ENCODE peak calls at places on chromosomes 7 and 10, in five cellular contexts. One of them, this sample, is unnamed.

GRCh38 chr10:60480865-60481563 is 91.3 kb upstream of the ANK3 start:
- DNase-seq in A549: peak
- DNase-seq in K562: no peak
- DNase-seq in NB4: no peak
- DNase-seq in HepG2: no peak
- DNase-seq in this sample: peak

GRCh38 chr7:152871005-152871677 is 111.6 kb downstream of the ACTR3B start:
- DNase-seq in A549: no peak
- DNase-seq in K562: no peak
- DNase-seq in NB4: no peak
- DNase-seq in HepG2: no peak
- DNase-seq in this sample: no peak

GRCh38 chr7:98800996-98801395 is 68.8 kb downstream of the TMEM130 start:
- DNase-seq in A549: no peak
- DNase-seq in K562: no peak
- DNase-seq in NB4: no peak
- DNase-seq in HepG2: no peak
- DNase-seq in this sample: no peak

GRCh38 chr7:101817031-101817929 is at the start of gene CUX1:
- DNase-seq in A549: peak
- DNase-seq in K562: no peak
- DNase-seq in NB4: peak
- DNase-seq in HepG2: peak
- DNase-seq in this sample: no peak

GRCh38 chr7:107615910-107616680 is 36.0 kb downstream of the BCAP29 start:
- DNase-seq in A549: no peak
- DNase-seq in K562: no peak
- DNase-seq in NB4: no peak
- DNase-seq in HepG2: no peak
- DNase-seq in this sample: no peak

GRCh38 chr7:102434039-102434481 is 685 bp downstream of the ORAI2 start:
- DNase-seq in A549: no peak
- DNase-seq in K562: no peak
- DNase-seq in NB4: no peak
- DNase-seq in HepG2: no peak
- DNase-seq in this sample: no peak

GRCh38 chr10:43960477-43960876 is 311.8 kb upstream of the ZNF32 start:
- DNase-seq in A549: no peak
- DNase-seq in K562: no peak
- DNase-seq in NB4: no peak
- DNase-seq in HepG2: no peak
- DNase-seq in this sample: no peak

GRCh38 chr7:949021-949934 is 5.2 kb downstream of the ADAP1 start:
- DNase-seq in A549: no peak
- DNase-seq in K562: no peak
- DNase-seq in NB4: peak
- DNase-seq in HepG2: no peak
- DNase-seq in this sample: no peak

GRCh38 chr7:45978010-45978681 is 57.1 kb upstream of the IGFBP3 start:
- DNase-seq in A549: peak
- DNase-seq in K562: no peak
- DNase-seq in NB4: peak
- DNase-seq in HepG2: peak
- DNase-seq in this sample: peak

GRCh38 chr10:132133005-132133404 is 53.7 kb upstream of the DPYSL4 start:
- DNase-seq in A549: no peak
- DNase-seq in K562: no peak
- DNase-seq in NB4: no peak
- DNase-seq in HepG2: no peak
- DNase-seq in this sample: no peak

GRCh38 chr7:42237162-42237821 is at the start of gene GLI3:
- DNase-seq in A549: peak
- DNase-seq in K562: peak
- DNase-seq in NB4: peak
- DNase-seq in HepG2: no peak
- DNase-seq in this sample: peak

GRCh38 chr10:12800302-12800701 is 201.2 kb downstream of the CCDC3 start:
- DNase-seq in A549: no peak
- DNase-seq in K562: no peak
- DNase-seq in NB4: no peak
- DNase-seq in HepG2: no peak
- DNase-seq in this sample: peak

GRCh38 chr7:47449810-47450586 is 131.9 kb downstream of the TNS3 start:
- DNase-seq in A549: no peak
- DNase-seq in K562: no peak
- DNase-seq in NB4: no peak
- DNase-seq in HepG2: no peak
- DNase-seq in this sample: no peak

GRCh38 chr10:51092402-51092801 is 18.1 kb downstream of the PRKG1 start:
- DNase-seq in A549: no peak
- DNase-seq in K562: no peak
- DNase-seq in NB4: no peak
- DNase-seq in HepG2: no peak
- DNase-seq in this sample: no peak

GRCh38 chr10:118903251-118903650 is 126.3 kb upstream of the NANOS1 start:
- DNase-seq in A549: no peak
- DNase-seq in K562: no peak
- DNase-seq in NB4: no peak
- DNase-seq in HepG2: no peak
- DNase-seq in this sample: no peak

GRCh38 chr7:137828456-137828855 is 18.3 kb downstream of the DGKI start:
- DNase-seq in A549: no peak
- DNase-seq in K562: no peak
- DNase-seq in NB4: no peak
- DNase-seq in HepG2: no peak
- DNase-seq in this sample: no peak

GRCh38 chr10:126131338-126131737 is 235.0 kb downstream of the FANK1 start:
- DNase-seq in A549: no peak
- DNase-seq in K562: no peak
- DNase-seq in NB4: no peak
- DNase-seq in HepG2: no peak
- DNase-seq in this sample: no peak

DNA sequence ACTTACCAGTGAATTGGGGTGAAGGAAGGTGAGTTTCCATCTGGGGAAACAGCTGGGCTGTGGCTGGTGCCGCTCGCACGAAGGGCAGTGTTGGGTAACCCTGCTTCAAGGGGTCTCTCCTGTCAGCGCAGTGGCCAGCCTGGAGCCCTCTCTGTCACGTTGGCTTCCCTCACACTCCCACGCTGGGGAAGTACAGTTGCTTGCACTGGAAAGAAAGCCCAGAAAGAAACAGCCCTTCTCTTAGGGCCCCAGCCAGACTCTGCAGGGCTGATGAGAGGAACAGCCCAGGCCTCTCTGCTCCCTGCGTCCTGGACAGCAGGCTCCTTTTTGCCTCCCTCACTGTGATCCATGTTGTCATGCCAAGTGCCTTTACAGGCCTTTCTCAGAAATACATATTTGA is 40.3 kb upstream of the TRIM8 start:
- DNase-seq in A549: no peak
- DNase-seq in K562: no peak
- DNase-seq in NB4: peak
- DNase-seq in HepG2: no peak
- DNase-seq in this sample: peak
- TF ChIP-seq MYC in A549: no peak
- TF ChIP-seq MYC in K562: no peak
- TF ChIP-seq MYC in NB4: peak
- TF ChIP-seq MYC in HepG2: no peak
- TF ChIP-seq MYC in this sample: no peak

GRCh38 chr7:36549003-36549402 is 159.3 kb downstream of the ANLN start:
- DNase-seq in A549: no peak
- DNase-seq in K562: no peak
- DNase-seq in NB4: no peak
- DNase-seq in HepG2: no peak
- DNase-seq in this sample: no peak
- TF ChIP-seq MYC in A549: no peak
- TF ChIP-seq MYC in K562: no peak
- TF ChIP-seq MYC in NB4: no peak
- TF ChIP-seq MYC in HepG2: no peak
- TF ChIP-seq MYC in this sample: no peak

GRCh38 chr7:127546313-127546712 is 39.1 kb downstream of the GCC1 start:
- DNase-seq in A549: no peak
- DNase-seq in K562: no peak
- DNase-seq in NB4: no peak
- DNase-seq in HepG2: no peak
- DNase-seq in this sample: no peak
- TF ChIP-seq MYC in A549: no peak
- TF ChIP-seq MYC in K562: no peak
- TF ChIP-seq MYC in NB4: no peak
- TF ChIP-seq MYC in HepG2: no peak
- TF ChIP-seq MYC in this sample: no peak

GRCh38 chr10:14181197-14181936 is 149.4 kb downstream of the FRMD4A start:
- DNase-seq in A549: no peak
- DNase-seq in K562: peak
- DNase-seq in NB4: no peak
- DNase-seq in HepG2: no peak
- DNase-seq in this sample: peak

GRCh38 chr10:14182781-14183180 is 147.9 kb downstream of the FRMD4A start:
- DNase-seq in A549: no peak
- DNase-seq in K562: peak
- DNase-seq in NB4: no peak
- DNase-seq in HepG2: no peak
- DNase-seq in this sample: no peak

GRCh38 chr10:14186245-14186644 is 144.5 kb downstream of the FRMD4A start:
- DNase-seq in A549: peak
- DNase-seq in K562: peak
- DNase-seq in NB4: peak
- DNase-seq in HepG2: peak
- DNase-seq in this sample: no peak

GRCh38 chr10:14184841-14185500 is 145.8 kb downstream of the FRMD4A start:
- DNase-seq in A549: no peak
- DNase-seq in K562: peak
- DNase-seq in NB4: peak
- DNase-seq in HepG2: peak
- DNase-seq in this sample: peak

GRCh38 chr10:14185501-14186045 is 145.2 kb downstream of the FRMD4A start:
- DNase-seq in A549: peak
- DNase-seq in K562: peak
- DNase-seq in NB4: peak
- DNase-seq in HepG2: peak
- DNase-seq in this sample: peak
- TF ChIP-seq MYC in A549: no peak
- TF ChIP-seq MYC in K562: no peak
- TF ChIP-seq MYC in NB4: no peak
- TF ChIP-seq MYC in HepG2: no peak
- TF ChIP-seq MYC in this sample: no peak

GRCh38 chr10:31707578-31708411 is 220.8 kb downstream of the ARHGAP12 start:
- DNase-seq in A549: no peak
- DNase-seq in K562: no peak
- DNase-seq in NB4: peak
- DNase-seq in HepG2: no peak
- DNase-seq in this sample: peak
- TF ChIP-seq MYC in A549: no peak
- TF ChIP-seq MYC in K562: no peak
- TF ChIP-seq MYC in NB4: no peak
- TF ChIP-seq MYC in HepG2: no peak
- TF ChIP-seq MYC in this sample: no peak

DNA sequence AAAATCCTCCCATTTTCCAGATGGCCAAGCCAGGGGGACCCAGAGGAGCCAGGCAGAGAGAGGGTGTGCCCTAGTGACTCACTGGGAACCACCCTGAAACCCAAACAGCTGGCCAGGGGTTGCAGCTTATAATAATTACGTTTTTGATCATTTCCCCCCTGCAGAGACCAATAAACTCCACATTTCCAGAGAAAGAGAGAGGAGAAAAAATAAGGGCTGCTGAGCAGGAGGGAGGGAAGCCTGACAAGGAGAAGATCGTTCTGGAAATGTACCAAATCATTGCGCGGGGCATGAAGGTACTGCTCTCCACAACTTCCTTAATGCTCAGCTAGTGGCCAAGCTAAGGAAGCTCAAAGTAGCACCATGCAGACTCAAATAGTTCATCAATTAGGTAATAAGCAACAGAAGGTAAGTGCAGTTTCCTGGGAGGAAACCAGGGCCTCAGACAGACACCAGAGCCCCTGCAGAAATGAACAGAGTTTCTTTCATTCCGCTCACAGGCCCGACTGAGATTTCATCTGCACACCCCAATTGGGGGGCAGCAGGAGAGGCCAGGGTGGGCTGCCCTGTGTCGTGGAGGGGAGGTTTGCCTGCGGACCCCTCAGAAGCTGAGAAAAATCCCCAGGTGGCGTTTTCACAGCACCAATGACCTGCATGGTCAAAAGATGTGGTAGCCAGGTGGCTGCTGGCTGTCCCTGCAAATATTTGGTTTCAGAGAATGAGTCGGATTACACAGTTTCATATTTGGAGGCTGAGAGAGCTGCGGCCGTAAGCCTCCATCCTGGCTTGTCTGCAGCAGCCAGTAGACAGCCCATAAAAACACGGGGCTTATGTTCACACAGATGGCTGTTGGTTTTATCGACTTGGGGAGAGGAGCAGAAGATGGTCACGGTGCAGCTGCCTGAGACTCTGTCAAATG is 153.2 kb upstream of the LYZL2 start:
- DNase-seq in A549: no peak
- DNase-seq in K562: no peak
- DNase-seq in NB4: peak
- DNase-seq in HepG2: no peak
- DNase-seq in this sample: no peak
- TF ChIP-seq MYC in A549: no peak
- TF ChIP-seq MYC in K562: no peak
- TF ChIP-seq MYC in NB4: no peak
- TF ChIP-seq MYC in HepG2: no peak
- TF ChIP-seq MYC in this sample: no peak

GRCh38 chr7:38907066-38907465 is 1.9 kb downstream of the VPS41 start:
- DNase-seq in A549: no peak
- DNase-seq in K562: no peak
- DNase-seq in NB4: peak
- DNase-seq in HepG2: no peak
- DNase-seq in this sample: no peak

GRCh38 chr7:38902443-38902842 is 6.5 kb downstream of the VPS41 start:
- DNase-seq in A549: no peak
- DNase-seq in K562: no peak
- DNase-seq in NB4: no peak
- DNase-seq in HepG2: no peak
- DNase-seq in this sample: no peak

GRCh38 chr7:38908759-38909335 is at the start of gene VPS41:
- DNase-seq in A549: peak
- DNase-seq in K562: peak
- DNase-seq in NB4: peak
- DNase-seq in HepG2: peak
- DNase-seq in this sample: peak

GRCh38 chr7:38903057-38903456 is 5.9 kb downstream of the VPS41 start:
- DNase-seq in A549: no peak
- DNase-seq in K562: no peak
- DNase-seq in NB4: no peak
- DNase-seq in HepG2: no peak
- DNase-seq in this sample: no peak

GRCh38 chr7:38905026-38905759 is 3.8 kb downstream of the VPS41 start:
- DNase-seq in A549: no peak
- DNase-seq in K562: no peak
- DNase-seq in NB4: no peak
- DNase-seq in HepG2: no peak
- DNase-seq in this sample: no peak
- TF ChIP-seq MYC in A549: no peak
- TF ChIP-seq MYC in K562: no peak
- TF ChIP-seq MYC in NB4: no peak
- TF ChIP-seq MYC in HepG2: no peak
- TF ChIP-seq MYC in this sample: no peak

This sample was measured in endothelial cell of umbilical vein.